ENCODE peak calls at places on chromosome 9, in eight cellular contexts. N is lower leg skin; P is fibroblast of pulmonary artery; D is GM23338; L is AG20443; I is HEK293T; R is activated CD4-positive, alpha-beta T cell treated with anti-CD3 and anti-CD28 coated beads, Interleukin-2, amount 50 U/mL, for 48 hours; V is progenitor cell of endocrine pancreas. A is an unnamed sample.

GRCh38 chr9:113316032-113316431 is 12.9 kb upstream of the RNF183 start:
- DNase-seq in I (no peak), R (no peak), D (no peak), L (no peak), V (no peak), P (no peak), N (no peak), A (no peak)

GRCh38 chr9:136225748-136226679 is 19.6 kb downstream of the QSOX2 start:
- DNase-seq in R (peak; percentile 79), N (peak; percentile 37), D (peak; percentile 87), L (peak; percentile 81), V (peak; percentile 80), I (peak; percentile 82), P (peak; percentile 53), A (peak; percentile 40)

GRCh38 chr9:25703826-25704357 is 25.6 kb upstream of the TUSC1 start:
- DNase-seq in N (no peak), L (peak; percentile 5), P (peak; percentile 40), D (no peak), I (no peak), R (no peak), V (no peak), A (no peak)

GRCh38 chr9:114060711-114061110 is 17.4 kb downstream of the AMBP start:
- DNase-seq in R (no peak), P (no peak), I (no peak), V (no peak), D (no peak), L (no peak), N (no peak), A (no peak)

GRCh38 chr9:71487046-71487445 is 281.3 kb downstream of the CEMIP2 start:
- DNase-seq in I (no peak), V (no peak), P (no peak), R (no peak), N (peak; percentile 30), L (peak; percentile 28), D (peak; percentile 67), A (no peak)

GRCh38 chr9:38681747-38682227 is 38.1 kb downstream of the FAM240B start:
- DNase-seq in D (no peak), P (peak; percentile 85), I (no peak), L (no peak), V (no peak), R (no peak), N (no peak), A (no peak)

GRCh38 chr9:98606730-98607129 is 102.0 kb downstream of the GABBR2 start:
- DNase-seq in P (no peak), N (no peak), L (no peak), I (no peak), V (no peak), D (no peak), R (no peak), A (no peak)

GRCh38 chr9:8437878-8438277 is 638.3 kb upstream of the DMAC1 start:
- DNase-seq in R (no peak), N (no peak), D (no peak), I (no peak), L (no peak), V (no peak), P (no peak), A (no peak)

GRCh38 chr9:131837316-131837715 is 97.4 kb upstream of the RAPGEF1 start:
- DNase-seq in P (no peak), N (no peak), I (no peak), R (peak; percentile 18), D (peak; percentile 61), V (no peak), L (no peak), A (no peak)

GRCh38 chr9:127664678-127665507 is 41.9 kb upstream of the CFAP157 start:
- DNase-seq in I (no peak), P (no peak), V (no peak), D (no peak), L (peak; percentile 66), R (no peak), N (no peak), A (no peak)

GRCh38 chr9:95505676-95506437 is 10.9 kb downstream of the PTCH1 start:
- DNase-seq in P (peak; percentile 68), L (peak; percentile 77), D (peak; percentile 77), I (peak; percentile 71), R (peak; percentile 40), V (peak; percentile 40), N (no peak), A (no peak)

GRCh38 chr9:74942801-74943200 is 9.9 kb downstream of the C9orf40 start:
- DNase-seq in N (no peak), P (peak; percentile 42), V (no peak), I (no peak), L (no peak), R (peak; percentile 43), D (no peak), A (no peak)

GRCh38 chr9:89676281-89676680 is 71.5 kb downstream of the GADD45G start:
- DNase-seq in N (no peak), L (no peak), R (no peak), D (no peak), I (no peak), V (no peak), P (no peak), A (no peak)

GRCh38 chr9:22030101-22030598 is 21.0 kb upstream of the CDKN2B start:
- DNase-seq in P (peak; percentile 92), N (no peak), L (peak; percentile 44), R (no peak), V (no peak), I (no peak), D (no peak), A (no peak)

GRCh38 chr9:98316445-98317133 is 61.1 kb upstream of the TBC1D2 start:
- DNase-seq in P (no peak), V (no peak), I (no peak), D (no peak), R (no peak), N (no peak), L (no peak), A (no peak)

GRCh38 chr9:34086889-34087288 is 38.2 kb upstream of the UBAP2 start:
- DNase-seq in V (no peak), N (no peak), I (no peak), D (no peak), R (no peak), P (no peak), L (no peak), A (no peak)

GRCh38 chr9:7234144-7234543 is 476.4 kb downstream of the KDM4C start:
- DNase-seq in D (peak; percentile 95), L (peak; percentile 35), I (peak; percentile 22), V (no peak), R (peak; percentile 65), P (peak; percentile 59), N (no peak), A (no peak)

GRCh38 chr9:89052470-89053097 is 61.3 kb downstream of the S1PR3 start:
- DNase-seq in D (no peak), V (no peak), N (no peak), R (no peak), I (no peak), P (peak; percentile 43), L (no peak), A (no peak)

GRCh38 chr9:136170291-136170901 is 34.5 kb downstream of the LHX3 start:
- DNase-seq in N (no peak), R (peak; percentile 72), D (peak; percentile 77), L (peak; percentile 81), P (peak; percentile 10), I (peak; percentile 74), V (peak; percentile 71), A (peak; percentile 42)

GRCh38 chr9:77999231-77999631 is 32.4 kb downstream of the GNAQ start:
- DNase-seq in P (peak; percentile 32), R (no peak), I (no peak), V (no peak), N (no peak), D (no peak), L (peak; percentile 26), A (no peak)

GRCh38 chr9:113715086-113715485 is 161.0 kb upstream of the ZNF618 start:
- DNase-seq in V (no peak), L (peak; percentile 76), P (no peak), R (no peak), N (no peak), D (no peak), I (no peak), A (no peak)

GRCh38 chr9:110949081-110949480 is 89.2 kb downstream of the LPAR1 start:
- DNase-seq in P (no peak), R (no peak), I (no peak), D (no peak), V (no peak), N (no peak), L (peak; percentile 16), A (no peak)

GRCh38 chr9:68750786-68751185 is 45.7 kb downstream of the PIP5K1B start:
- DNase-seq in P (no peak), R (no peak), L (no peak), D (peak; percentile 45), I (no peak), N (no peak), V (no peak), A (no peak)

GRCh38 chr9:93097496-93098205 is 1.6 kb downstream of the CARD19 start:
- DNase-seq in D (no peak), I (no peak), L (no peak), R (no peak), V (no peak), N (no peak), P (no peak), A (no peak)

GRCh38 chr9:82346040-82346439 is 357.5 kb downstream of the SPATA31D1 start:
- DNase-seq in I (no peak), L (no peak), N (no peak), V (no peak), D (no peak), P (no peak), R (no peak), A (no peak)

GRCh38 chr9:123834907-123835562 is 94.9 kb downstream of the DENND1A start:
- DNase-seq in V (no peak), N (peak; percentile 14), L (peak; percentile 48), I (no peak), R (no peak), D (peak; percentile 43), P (peak; percentile 43), A (peak; percentile 5)

GRCh38 chr9:75146229-75146628 is 57.9 kb downstream of the OSTF1 start:
- DNase-seq in I (no peak), N (no peak), P (no peak), L (peak; percentile 30), D (no peak), V (no peak), R (peak; percentile 26), A (no peak)

GRCh38 chr9:4324513-4324912 is 24.6 kb upstream of the GLIS3 start:
- DNase-seq in N (no peak), V (no peak), R (no peak), D (no peak), I (no peak), L (no peak), P (peak; percentile 90), A (no peak)

GRCh38 chr9:94864862-94865435 is 138.4 kb downstream of the AOPEP start:
- DNase-seq in N (no peak), R (no peak), V (no peak), P (no peak), D (no peak), I (no peak), L (no peak), A (no peak)

GRCh38 chr9:109497193-109498165 is 628 bp downstream of the PTPN3 start:
- DNase-seq in N (no peak), L (peak; percentile 52), V (no peak), P (no peak), R (no peak), I (peak; percentile 51), D (peak; percentile 28), A (no peak)

GRCh38 chr9:92100237-92100911 is 14.8 kb downstream of the SPTLC1 start:
- DNase-seq in D (no peak), I (no peak), L (peak; percentile 87), P (peak; percentile 77), R (no peak), N (no peak), V (no peak), A (no peak)

GRCh38 chr9:130304643-130305042 is 39.1 kb downstream of the HMCN2 start:
- DNase-seq in R (no peak), I (no peak), N (no peak), P (no peak), V (no peak), L (no peak), D (no peak), A (no peak)

GRCh38 chr9:132699926-132700325 is 29.7 kb downstream of the GTF3C4 start:
- DNase-seq in R (no peak), I (no peak), N (no peak), L (no peak), V (no peak), D (no peak), P (no peak), A (no peak)